ENCODE peak calls at places on chromosomes 11 and 22, in six cellular contexts. C is A549, V is GM12878, I is endothelial cell of umbilical vein, O is K562, U is HepG2. D is an unnamed sample.

GRCh38 chr11:12124306-12124705 is 13.9 kb downstream of the MICAL2 start:
- DNase-seq in V (no peak), O (no peak), I (no peak), C (no peak), U (no peak), D (no peak)

GRCh38 chr11:75639752-75640151 is 29.1 kb downstream of the MAP6 start:
- DNase-seq in C (no peak), I (peak), O (peak), V (peak), U (no peak), D (no peak)

GRCh38 chr22:47442821-47443220 is 680.4 kb downstream of the TBC1D22A start:
- DNase-seq in O (no peak), U (no peak), C (no peak), V (no peak), I (no peak), D (no peak)

GRCh38 chr11:86800076-86800955 is at the start of gene PRSS23:
- DNase-seq in V (no peak), O (peak), U (no peak), C (peak), I (peak), D (no peak)

GRCh38 chr22:20975541-20976290 is 6.4 kb upstream of the LZTR1 start:
- DNase-seq in O (no peak), V (no peak), I (no peak), C (no peak), U (no peak), D (no peak)

GRCh38 chr11:116366980-116367640 is 405.7 kb downstream of the BUD13 start:
- DNase-seq in U (peak), V (no peak), I (peak), C (peak), O (no peak), D (no peak)

GRCh38 chr11:125494987-125495725 is 909 bp downstream of the FEZ1 start:
- DNase-seq in C (no peak), O (no peak), I (peak), U (no peak), V (no peak), D (no peak)

GRCh38 chr22:41364955-41365354 is 16.8 kb upstream of the TEF start:
- DNase-seq in I (no peak), O (no peak), V (no peak), U (no peak), C (no peak), D (no peak)

GRCh38 chr22:48180631-48181030 is 1418.2 kb downstream of the TBC1D22A start:
- DNase-seq in I (no peak), C (no peak), U (no peak), O (no peak), V (no peak), D (no peak)

GRCh38 chr11:42249956-42250355 is 790.5 kb upstream of the LRRC4C start:
- DNase-seq in U (no peak), V (no peak), C (no peak), O (no peak), I (peak), D (no peak)

GRCh38 chr11:134063991-134064747 is 4.7 kb upstream of the JAM3 start:
- DNase-seq in V (no peak), I (no peak), U (no peak), C (no peak), O (no peak), D (no peak)

GRCh38 chr22:32745251-32745995 is 56.1 kb upstream of the TIMP3 start:
- DNase-seq in V (no peak), C (no peak), O (no peak), U (no peak), I (no peak), D (peak)

GRCh38 chr22:43159484-43160178 is 8.3 kb downstream of the TSPO start:
- DNase-seq in O (no peak), U (no peak), I (no peak), V (no peak), C (peak), D (no peak)

GRCh38 chr22:50406416-50407170 is 63.5 kb downstream of the PPP6R2 start:
- DNase-seq in I (no peak), U (no peak), C (no peak), O (no peak), V (no peak), D (no peak)

GRCh38 chr22:40178417-40179409 is 988 bp downstream of the TNRC6B start:
- DNase-seq in C (no peak), U (peak), V (no peak), O (no peak), I (peak), D (peak)

GRCh38 chr11:36165638-36166389 is 123.4 kb downstream of the COMMD9 start:
- DNase-seq in O (no peak), V (no peak), U (no peak), I (peak), C (no peak), D (no peak)

GRCh38 chr11:13009921-13010736 is 1.0 kb downstream of the RASSF10 start:
- DNase-seq in I (peak), C (peak), V (no peak), U (no peak), O (no peak), D (no peak)

GRCh38 chr11:33897761-33898403 is 6.0 kb upstream of the LMO2 start:
- DNase-seq in I (no peak), C (no peak), O (no peak), V (no peak), U (no peak), D (peak)

GRCh38 chr11:128884703-128885338 is 6.3 kb upstream of the KCNJ5 start:
- DNase-seq in U (peak), O (peak), C (peak), V (no peak), I (peak), D (peak)

GRCh38 chr11:69260622-69261021 is 33.3 kb upstream of the MYEOV start:
- DNase-seq in U (no peak), C (no peak), V (no peak), O (no peak), I (no peak), D (no peak)

GRCh38 chr11:19279455-19279854 is 38.7 kb upstream of the E2F8 start:
- DNase-seq in U (no peak), V (no peak), C (peak), I (no peak), O (no peak), D (peak)

DNA sequence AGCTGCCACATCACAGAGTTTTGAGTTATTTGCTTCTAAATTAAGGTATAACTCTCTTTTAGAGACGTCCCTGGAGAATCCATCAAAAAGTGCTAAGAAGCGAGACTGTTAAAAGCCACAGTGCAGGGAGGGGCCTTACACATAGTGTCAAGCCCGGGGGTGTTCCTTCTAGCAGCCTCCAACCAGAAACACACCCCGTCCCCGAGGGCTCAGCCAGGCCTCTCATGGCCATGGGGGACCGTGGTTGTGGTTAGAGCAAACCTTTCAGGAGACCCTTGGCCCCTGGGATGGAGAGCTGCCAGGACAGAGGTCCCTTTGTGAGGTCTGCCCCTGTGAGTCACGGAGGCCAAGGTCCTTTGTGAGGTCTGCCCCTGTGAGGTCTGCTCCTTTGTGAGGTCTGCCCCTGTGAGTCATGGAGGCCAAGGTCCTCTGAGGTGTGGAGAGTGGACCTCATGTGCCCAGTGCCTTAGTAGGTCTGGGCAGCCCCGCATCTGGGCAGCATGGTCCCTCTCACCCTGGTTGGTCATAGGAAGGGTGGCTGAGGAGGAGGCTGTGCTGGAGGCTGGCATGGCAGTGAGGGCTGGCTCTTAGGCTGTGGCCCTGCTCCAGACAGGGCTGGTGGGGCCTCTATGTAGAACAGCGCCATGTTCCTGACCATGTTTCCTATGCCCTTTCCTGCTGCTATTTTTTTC is 5.4 kb downstream of the GNAZ start:
- DNase-seq in U (peak), C (no peak), I (no peak), V (no peak), O (no peak), D (no peak)
- TF ChIP-seq MYC in U (peak), C (no peak), I (no peak), V (no peak), O (no peak), D (no peak)

GRCh38 chr11:14554959-14555358 is 34.8 kb upstream of the PSMA1 start:
- DNase-seq in V (no peak), U (no peak), I (no peak), C (no peak), O (no peak), D (peak)
- TF ChIP-seq MAX in V (no peak), U (no peak), I (no peak), C (no peak), O (no peak), D (no peak)

DNA sequence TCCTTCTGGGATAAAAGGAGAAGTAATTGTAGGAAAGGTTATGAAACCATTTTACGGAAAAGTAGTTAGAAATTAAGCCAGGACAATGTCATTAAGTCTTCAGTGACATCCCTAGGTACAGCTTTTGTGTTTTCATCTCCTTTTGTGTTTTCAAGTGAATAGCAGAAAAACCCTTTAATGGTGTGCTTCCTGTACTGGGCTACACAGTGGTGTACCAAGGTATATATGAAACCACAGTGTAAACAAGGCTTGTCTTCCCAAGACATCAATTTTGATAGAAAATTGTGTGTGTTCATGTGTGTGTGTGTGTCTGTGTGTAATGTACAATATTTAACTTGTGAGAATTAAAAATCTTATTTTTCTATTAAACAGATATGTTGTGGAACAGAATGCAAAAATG is 8.9 kb downstream of the MRPL17 start:
- DNase-seq in U (no peak), O (no peak), C (no peak), V (no peak), I (no peak), D (no peak)
- TF ChIP-seq CTCF in U (no peak), O (no peak), C (no peak), V (no peak), I (no peak), D (no peak)

GRCh38 chr11:46006418-46007070 is 84.1 kb downstream of the LARGE2 start:
- DNase-seq in I (peak), U (peak), V (peak), C (peak), O (peak), D (peak)

GRCh38 chr11:46002146-46002545 is 79.7 kb downstream of the LARGE2 start:
- DNase-seq in U (no peak), I (no peak), V (no peak), C (no peak), O (no peak), D (no peak)

GRCh38 chr11:46001427-46002049 is 79.1 kb downstream of the LARGE2 start:
- DNase-seq in V (no peak), I (peak), C (no peak), O (no peak), U (no peak), D (no peak)

GRCh38 chr11:46009647-46010046 is 87.2 kb downstream of the LARGE2 start:
- DNase-seq in V (no peak), U (no peak), C (no peak), I (no peak), O (no peak), D (peak)

GRCh38 chr11:46003647-46004046 is 81.2 kb downstream of the LARGE2 start:
- DNase-seq in U (no peak), C (no peak), I (no peak), O (no peak), V (no peak), D (peak)
- TF ChIP-seq MYC in U (no peak), C (no peak), I (no peak), O (no peak), V (no peak), D (no peak)

GRCh38 chr11:77284476-77285468 is 16.7 kb downstream of the GDPD4 start:
- DNase-seq in C (no peak), O (no peak), V (no peak), I (no peak), U (no peak), D (no peak)

GRCh38 chr11:77283101-77283500 is 18.4 kb downstream of the GDPD4 start:
- DNase-seq in I (no peak), V (no peak), C (no peak), O (no peak), U (no peak), D (no peak)

GRCh38 chr11:77287136-77287535 is 14.3 kb downstream of the GDPD4 start:
- DNase-seq in U (no peak), V (no peak), O (no peak), C (no peak), I (no peak), D (no peak)

GRCh38 chr11:77289737-77290136 is 11.7 kb downstream of the GDPD4 start:
- DNase-seq in V (no peak), U (no peak), I (no peak), C (no peak), O (no peak), D (no peak)

DNA sequence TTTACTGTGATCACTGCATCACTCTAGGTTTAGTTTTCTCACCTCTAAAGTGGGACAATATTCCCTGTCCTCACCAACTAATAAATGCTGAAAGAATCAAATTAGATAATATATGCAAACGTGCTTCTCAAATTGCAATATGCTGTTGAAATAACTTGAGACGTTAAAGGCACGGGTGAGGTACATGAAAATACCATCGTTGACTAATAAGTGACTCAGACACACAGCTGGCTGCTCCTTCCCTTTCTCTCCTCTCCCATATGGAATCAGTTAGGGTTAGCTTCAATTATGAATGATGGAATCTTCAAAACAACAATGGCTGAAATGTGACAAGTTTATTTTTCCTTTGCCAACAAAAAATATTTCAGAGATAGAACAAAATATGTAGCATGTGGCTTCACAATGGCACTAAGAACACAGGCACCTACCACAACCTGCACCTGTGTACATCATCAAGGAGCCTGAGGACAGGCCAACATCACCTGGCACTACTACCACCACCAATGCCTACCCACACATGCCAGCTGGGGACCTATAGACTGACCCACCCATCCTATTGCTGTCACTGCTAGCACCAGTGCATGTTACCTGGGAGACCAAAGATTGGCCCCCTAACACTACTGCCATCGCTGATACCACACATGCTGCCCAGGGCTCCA is 13.7 kb downstream of the GDPD4 start:
- DNase-seq in U (no peak), V (no peak), C (no peak), I (no peak), O (no peak), D (no peak)
- TF ChIP-seq MAX in U (no peak), V (no peak), C (no peak), I (no peak), O (no peak), D (no peak)

GRCh38 chr11:44327730-44328691 is 18.1 kb upstream of the ALX4 start:
- DNase-seq in V (no peak), O (no peak), C (peak), U (no peak), I (no peak), D (no peak)

GRCh38 chr11:44324222-44324621 is 14.3 kb upstream of the ALX4 start:
- DNase-seq in U (no peak), V (no peak), I (no peak), O (no peak), C (no peak), D (no peak)

GRCh38 chr11:44325698-44326097 is 15.8 kb upstream of the ALX4 start:
- DNase-seq in V (no peak), I (no peak), O (no peak), U (no peak), C (no peak), D (no peak)

GRCh38 chr11:44324787-44325525 is 15.0 kb upstream of the ALX4 start:
- DNase-seq in I (no peak), V (no peak), C (no peak), O (no peak), U (no peak), D (no peak)

GRCh38 chr11:44326615-44327475 is 16.9 kb upstream of the ALX4 start:
- DNase-seq in O (peak), C (no peak), U (no peak), I (no peak), V (no peak), D (no peak)
- TF ChIP-seq CTCF in O (peak), C (peak), U (peak), I (no peak), V (no peak), D (no peak)

DNA sequence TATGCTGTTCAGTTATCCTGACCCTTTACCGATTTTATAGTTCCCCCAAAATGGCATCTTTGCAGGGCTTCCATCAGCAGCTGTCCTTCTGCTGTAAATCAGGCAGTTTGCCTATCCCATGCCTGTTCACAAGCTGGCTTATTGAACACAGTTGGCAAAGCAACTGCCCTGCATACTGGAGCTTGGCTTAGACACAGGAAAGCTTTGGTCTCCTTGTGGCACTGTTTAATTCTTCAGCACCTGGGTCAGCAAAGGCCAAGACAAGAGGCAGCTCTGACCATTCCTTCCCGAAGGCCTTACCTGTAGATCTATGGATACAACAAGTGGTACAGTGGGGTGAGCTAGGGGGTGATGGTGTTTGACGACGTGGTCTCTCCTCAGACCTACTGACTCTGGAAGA is 32.2 kb downstream of the TSPAN18 start:
- DNase-seq in U (no peak), C (no peak), V (no peak), O (no peak), I (no peak), D (no peak)
- TF ChIP-seq MYC in U (no peak), C (no peak), V (no peak), O (no peak), I (no peak), D (no peak)

GRCh38 chr11:118921121-118921928 is 4.4 kb downstream of the BCL9L start:
- DNase-seq in C (peak), O (no peak), V (no peak), U (peak), I (peak), D (peak)

GRCh38 chr11:118916842-118917388 is 8.8 kb downstream of the BCL9L start:
- DNase-seq in U (peak), O (no peak), C (peak), V (no peak), I (no peak), D (no peak)

GRCh38 chr11:118917488-118918127 is 8.1 kb downstream of the BCL9L start:
- DNase-seq in U (peak), V (no peak), I (no peak), O (no peak), C (peak), D (peak)

GRCh38 chr11:118918128-118918685 is 7.5 kb downstream of the BCL9L start:
- DNase-seq in V (no peak), O (peak), U (peak), C (peak), I (peak), D (no peak)

DNA sequence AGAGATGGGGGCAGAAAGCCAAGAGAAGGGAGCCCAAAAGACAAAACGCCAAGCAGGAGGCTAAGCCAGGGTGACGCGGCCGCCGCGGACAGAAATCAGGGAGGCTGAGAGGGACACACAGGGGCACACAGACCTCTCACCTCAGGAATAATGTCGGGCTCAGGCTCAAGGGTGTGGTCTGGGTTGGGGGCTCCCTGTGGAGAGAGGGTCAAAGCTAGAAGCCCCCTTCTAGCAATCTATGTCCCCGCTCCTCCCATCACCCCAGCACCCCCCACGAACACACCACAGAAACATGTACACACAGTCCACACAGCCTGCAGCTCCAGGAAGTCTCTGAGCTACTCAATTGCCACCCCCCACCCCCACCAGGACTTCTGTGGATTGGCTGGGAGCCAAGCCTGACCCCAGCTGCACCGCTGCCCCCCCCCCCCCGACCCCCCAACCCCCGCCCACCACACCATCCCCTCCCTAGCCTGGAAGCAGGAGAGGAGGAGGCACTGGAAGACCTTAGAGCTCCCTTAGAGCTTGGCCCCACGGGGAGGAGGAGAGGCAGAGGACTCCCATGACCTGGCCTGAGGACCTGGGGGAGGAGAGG is 6.9 kb downstream of the BCL9L start:
- DNase-seq in I (no peak), C (peak), O (no peak), V (no peak), U (no peak), D (no peak)
- TF ChIP-seq MAX in I (no peak), C (no peak), O (no peak), V (no peak), U (no peak), D (no peak)

GRCh38 chr22:30471616-30472318 is at the start of gene SEC14L3:
- DNase-seq in C (no peak), O (no peak), V (no peak), I (no peak), U (no peak), D (no peak)
- TF ChIP-seq CTCF in C (no peak), O (no peak), V (no peak), I (no peak), U (no peak), D (no peak)